ENCODE peak calls at places on chromosome 20, in eight cellular contexts. One of them, this sample, is unnamed.

GRCh38 chr20:50664248-50664647 is 27.1 kb downstream of the RIPOR3 start:
- DNase-seq in PC-9: no peak
- DNase-seq in AG20443: no peak
- DNase-seq in fibroblast of the conjunctiva: no peak
- DNase-seq in dermis blood vessel endothelial cell: no peak
- DNase-seq in stimulated activated CD4-positive, alpha-beta T cell treated with anti-CD3 and anti-CD28 coated beads, Interleukin-4, amount 100 ng/mL, for 48 hours: no peak
- DNase-seq in foreskin fibroblast: no peak
- DNase-seq in NK-92 treated with Interleukin-12 subunit alpha and Interleukin-12 subunit beta, amount 100 ng/mL, for 24 hours: no peak
- DNase-seq in this sample: no peak

GRCh38 chr20:37378785-37379598 is 33.1 kb downstream of the SRC start:
- DNase-seq in fibroblast of the conjunctiva: no peak
- DNase-seq in AG20443: no peak
- DNase-seq in foreskin fibroblast: no peak
- DNase-seq in stimulated activated CD4-positive, alpha-beta T cell treated with anti-CD3 and anti-CD28 coated beads, Interleukin-4, amount 100 ng/mL, for 48 hours: no peak
- DNase-seq in NK-92 treated with Interleukin-12 subunit alpha and Interleukin-12 subunit beta, amount 100 ng/mL, for 24 hours: no peak
- DNase-seq in dermis blood vessel endothelial cell: peak
- DNase-seq in PC-9: peak
- DNase-seq in this sample: no peak

GRCh38 chr20:51183443-51183842 is 160.5 kb upstream of the KCNG1 start:
- DNase-seq in PC-9: no peak
- DNase-seq in NK-92 treated with Interleukin-12 subunit alpha and Interleukin-12 subunit beta, amount 100 ng/mL, for 24 hours: peak
- DNase-seq in dermis blood vessel endothelial cell: no peak
- DNase-seq in foreskin fibroblast: no peak
- DNase-seq in fibroblast of the conjunctiva: no peak
- DNase-seq in AG20443: no peak
- DNase-seq in stimulated activated CD4-positive, alpha-beta T cell treated with anti-CD3 and anti-CD28 coated beads, Interleukin-4, amount 100 ng/mL, for 48 hours: no peak
- DNase-seq in this sample: no peak

GRCh38 chr20:51412991-51413471 is 129.5 kb downstream of the NFATC2 start:
- DNase-seq in NK-92 treated with Interleukin-12 subunit alpha and Interleukin-12 subunit beta, amount 100 ng/mL, for 24 hours: no peak
- DNase-seq in AG20443: peak
- DNase-seq in stimulated activated CD4-positive, alpha-beta T cell treated with anti-CD3 and anti-CD28 coated beads, Interleukin-4, amount 100 ng/mL, for 48 hours: no peak
- DNase-seq in dermis blood vessel endothelial cell: no peak
- DNase-seq in fibroblast of the conjunctiva: no peak
- DNase-seq in PC-9: no peak
- DNase-seq in foreskin fibroblast: peak
- DNase-seq in this sample: no peak

GRCh38 chr20:46959081-46959692 is 64.5 kb downstream of the EYA2 start:
- DNase-seq in foreskin fibroblast: peak
- DNase-seq in stimulated activated CD4-positive, alpha-beta T cell treated with anti-CD3 and anti-CD28 coated beads, Interleukin-4, amount 100 ng/mL, for 48 hours: no peak
- DNase-seq in AG20443: peak
- DNase-seq in NK-92 treated with Interleukin-12 subunit alpha and Interleukin-12 subunit beta, amount 100 ng/mL, for 24 hours: no peak
- DNase-seq in dermis blood vessel endothelial cell: peak
- DNase-seq in fibroblast of the conjunctiva: peak
- DNase-seq in PC-9: peak
- DNase-seq in this sample: no peak

GRCh38 chr20:45926731-45927070 is 7.8 kb upstream of the PCIF1 start:
- DNase-seq in dermis blood vessel endothelial cell: no peak
- DNase-seq in AG20443: no peak
- DNase-seq in fibroblast of the conjunctiva: no peak
- DNase-seq in foreskin fibroblast: no peak
- DNase-seq in stimulated activated CD4-positive, alpha-beta T cell treated with anti-CD3 and anti-CD28 coated beads, Interleukin-4, amount 100 ng/mL, for 48 hours: no peak
- DNase-seq in PC-9: no peak
- DNase-seq in NK-92 treated with Interleukin-12 subunit alpha and Interleukin-12 subunit beta, amount 100 ng/mL, for 24 hours: no peak
- DNase-seq in this sample: no peak

GRCh38 chr20:34675993-34676641 is 775 bp downstream of the PIGU start:
- DNase-seq in dermis blood vessel endothelial cell: no peak
- DNase-seq in NK-92 treated with Interleukin-12 subunit alpha and Interleukin-12 subunit beta, amount 100 ng/mL, for 24 hours: no peak
- DNase-seq in AG20443: no peak
- DNase-seq in foreskin fibroblast: peak
- DNase-seq in stimulated activated CD4-positive, alpha-beta T cell treated with anti-CD3 and anti-CD28 coated beads, Interleukin-4, amount 100 ng/mL, for 48 hours: no peak
- DNase-seq in fibroblast of the conjunctiva: no peak
- DNase-seq in PC-9: no peak
- DNase-seq in this sample: no peak

GRCh38 chr20:44758247-44759101 is 12.8 kb downstream of the KCNK15 start:
- DNase-seq in PC-9: no peak
- DNase-seq in AG20443: no peak
- DNase-seq in foreskin fibroblast: no peak
- DNase-seq in dermis blood vessel endothelial cell: no peak
- DNase-seq in fibroblast of the conjunctiva: no peak
- DNase-seq in NK-92 treated with Interleukin-12 subunit alpha and Interleukin-12 subunit beta, amount 100 ng/mL, for 24 hours: no peak
- DNase-seq in stimulated activated CD4-positive, alpha-beta T cell treated with anti-CD3 and anti-CD28 coated beads, Interleukin-4, amount 100 ng/mL, for 48 hours: no peak
- DNase-seq in this sample: no peak

GRCh38 chr20:50992733-50993457 is 30.0 kb downstream of the KCNG1 start:
- DNase-seq in PC-9: peak
- DNase-seq in stimulated activated CD4-positive, alpha-beta T cell treated with anti-CD3 and anti-CD28 coated beads, Interleukin-4, amount 100 ng/mL, for 48 hours: peak
- DNase-seq in fibroblast of the conjunctiva: peak
- DNase-seq in AG20443: peak
- DNase-seq in NK-92 treated with Interleukin-12 subunit alpha and Interleukin-12 subunit beta, amount 100 ng/mL, for 24 hours: peak
- DNase-seq in dermis blood vessel endothelial cell: peak
- DNase-seq in foreskin fibroblast: no peak
- DNase-seq in this sample: no peak